ENCODE peak calls at places on chromosomes 2 and 18, in five cellular contexts. Y is lower leg skin, D is M059J, X is cardiac muscle cell, Q is HEK293T. N is an unnamed sample.

GRCh38 chr2:3098231-3098630 is 279.4 kb downstream of the EIPR1 start:
- DNase-seq in D (no peak), X (no peak), Q (peak), Y (no peak), N (no peak)

GRCh38 chr18:51051105-51051712 is 21.2 kb downstream of the SMAD4 start:
- DNase-seq in D (peak), Q (peak), X (peak), Y (no peak), N (peak)

GRCh38 chr2:2806711-2807110 is 475.6 kb upstream of the MYT1L start:
- DNase-seq in D (no peak), X (no peak), Q (no peak), Y (peak), N (no peak)

GRCh38 chr2:147808520-147808919 is 36.3 kb upstream of the ACVR2A start:
- DNase-seq in Q (no peak), X (no peak), Y (no peak), D (no peak), N (no peak)

GRCh38 chr18:79339094-79339908 is 56.4 kb upstream of the NFATC1 start:
- DNase-seq in D (no peak), X (no peak), Q (no peak), Y (no peak), N (no peak)

GRCh38 chr2:133780099-133780996 is 212.1 kb upstream of the NCKAP5 start:
- DNase-seq in Y (no peak), X (peak), D (peak), Q (peak), N (peak)

GRCh38 chr2:43169091-43169936 is 57.1 kb downstream of the ZFP36L2 start:
- DNase-seq in D (no peak), X (no peak), Q (no peak), Y (no peak), N (peak)

GRCh38 chr2:192593561-192593960 is 398.8 kb upstream of the TMEFF2 start:
- DNase-seq in D (peak), Y (no peak), X (no peak), Q (no peak), N (no peak)

GRCh38 chr2:171244970-171245782 is 84.5 kb upstream of the TLK1 start:
- DNase-seq in X (peak), Q (no peak), Y (no peak), D (peak), N (peak)

GRCh38 chr18:60245096-60245495 is 127.5 kb downstream of the MC4R start:
- DNase-seq in D (no peak), Y (no peak), X (no peak), Q (no peak), N (no peak)

GRCh38 chr2:232519581-232519980 is 607 bp upstream of the PRSS56 start:
- DNase-seq in X (no peak), Q (no peak), Y (no peak), D (no peak), N (no peak)

N was measured in erythroblast.